ENCODE peak calls at places on chromosome 20, in six cellular contexts. U, Q, E, I, T and P are unnamed samples.

GRCh38 chr20:49880724-49881445 is 34.4 kb downstream of the SPATA2 start:
- DNase-seq in U (no peak), Q (no peak), E (no peak), I (no peak), T (no peak), P (no peak)

GRCh38 chr20:14712302-14712739 is 374.9 kb upstream of the FLRT3 start:
- DNase-seq in U (no peak), Q (peak; percentile 41), E (peak; percentile 85), I (no peak), T (peak; percentile 60), P (peak; percentile 41)

GRCh38 chr20:56433880-56434255 is 21.8 kb downstream of the CASS4 start:
- DNase-seq in U (no peak), Q (no peak), E (peak; percentile 92), I (no peak), T (no peak), P (peak; percentile 94)

GRCh38 chr20:38290829-38291581 is 13.0 kb upstream of the BPI start:
- DNase-seq in U (no peak), Q (peak; percentile 77), E (peak; percentile 83), I (peak; percentile 33), T (peak; percentile 59), P (peak; percentile 73)

GRCh38 chr20:11711214-11711613 is 206.5 kb upstream of the BTBD3 start:
- DNase-seq in U (no peak), Q (no peak), E (no peak), I (no peak), T (no peak), P (no peak)

GRCh38 chr20:35698298-35699126 is 640 bp downstream of the NFS1 start:
- DNase-seq in U (no peak), Q (peak; percentile 47), E (peak; percentile 21), I (peak; percentile 28), T (peak; percentile 10), P (peak; percentile 61)

GRCh38 chr20:17381701-17382100 is 149.5 kb downstream of the BFSP1 start:
- DNase-seq in U (no peak), Q (no peak), E (no peak), I (no peak), T (no peak), P (peak; percentile 30)

GRCh38 chr20:54137115-54137514 is 36.7 kb downstream of the CYP24A1 start:
- DNase-seq in U (no peak), Q (no peak), E (peak; percentile 83), I (no peak), T (no peak), P (peak; percentile 4)

GRCh38 chr20:18971121-18971520 is 157.5 kb downstream of the SCP2D1 start:
- DNase-seq in U (no peak), Q (no peak), E (no peak), I (no peak), T (no peak), P (no peak)

GRCh38 chr20:5529331-5530142 is 212.8 kb upstream of the PROKR2 start:
- DNase-seq in U (peak; percentile 47), Q (peak; percentile 85), E (peak; percentile 59), I (peak; percentile 71), T (peak; percentile 90), P (peak; percentile 92)

GRCh38 chr20:34010405-34010895 is 16.7 kb downstream of the RALY start:
- DNase-seq in U (no peak), Q (peak; percentile 57), E (no peak), I (no peak), T (no peak), P (no peak)

DNA sequence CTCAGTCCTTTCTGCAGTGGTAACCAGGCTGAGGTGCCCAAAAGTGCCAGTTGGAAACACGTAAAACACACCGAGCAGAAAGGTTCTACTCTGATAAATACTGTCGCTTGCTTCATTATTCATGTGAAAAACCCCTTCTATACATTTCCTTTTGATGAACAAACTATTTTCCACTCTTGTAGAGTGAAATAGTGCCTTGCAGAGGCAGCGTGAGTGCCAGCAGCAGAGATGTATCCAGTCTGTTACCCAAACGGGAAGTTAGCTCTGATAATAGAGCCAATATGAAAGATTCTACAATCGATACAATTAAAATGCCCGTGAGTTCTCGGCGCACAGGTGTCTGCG is 1.5 kb downstream of the ZBTB46 start:
- DNase-seq in U (no peak), Q (no peak), E (no peak), I (peak; percentile 26), T (no peak), P (no peak)
- TF ChIP-seq EZH2 in U (no peak), Q (no peak), E (peak; percentile 47), I (no peak), T (no peak), P (no peak)

DNA sequence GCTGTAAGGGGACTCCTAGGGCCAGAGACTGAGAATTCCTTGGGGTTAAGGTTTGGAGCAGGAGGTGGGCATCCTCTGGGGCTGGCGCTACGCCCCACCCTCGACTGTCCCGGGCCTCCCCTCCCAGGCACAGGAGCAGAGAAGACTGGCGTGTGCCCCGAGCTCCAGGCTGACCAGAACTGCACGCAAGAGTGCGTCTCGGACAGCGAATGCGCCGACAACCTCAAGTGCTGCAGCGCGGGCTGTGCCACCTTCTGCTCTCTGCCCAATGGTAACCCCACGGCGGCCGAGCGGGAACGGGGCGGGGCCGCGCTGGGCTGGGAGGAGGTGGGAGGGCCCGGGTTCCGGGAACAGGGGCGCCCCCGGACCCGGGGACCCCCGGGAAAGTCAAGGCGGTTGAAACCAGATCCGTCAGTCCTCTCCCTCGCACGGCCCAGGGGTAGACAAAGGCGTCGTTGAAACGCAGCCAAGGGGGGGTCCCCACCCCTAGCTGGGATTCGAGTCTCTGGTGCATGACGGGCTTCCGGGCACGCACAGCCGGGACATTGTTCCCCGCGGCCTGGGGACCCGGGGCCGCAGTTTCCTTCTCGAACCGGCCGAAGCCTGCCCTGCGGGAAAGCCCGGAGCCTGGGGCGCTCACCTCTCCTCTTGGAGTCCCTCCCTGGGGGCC is 844 bp downstream of the WFDC2 start:
- DNase-seq in U (no peak), Q (peak; percentile 65), E (peak; percentile 5), I (no peak), T (peak; percentile 65), P (peak; percentile 54)
- H3K4me3 ChIP-seq in U (no peak overlapping the region), Q (peak overlapping the region; percentile 54), E (peak overlapping the region; percentile 10), I (no peak overlapping the region), T (peak overlapping the region; percentile 47), P (peak overlapping the region; percentile 58)

GRCh38 chr20:61691978-61692377 is 373.7 kb downstream of the TAF4 start:
- DNase-seq in U (no peak), Q (no peak), E (no peak), I (no peak), T (no peak), P (no peak)
- TF ChIP-seq EZH2 in U (no peak), Q (no peak), E (no peak), I (no peak), T (no peak), P (no peak)

DNA sequence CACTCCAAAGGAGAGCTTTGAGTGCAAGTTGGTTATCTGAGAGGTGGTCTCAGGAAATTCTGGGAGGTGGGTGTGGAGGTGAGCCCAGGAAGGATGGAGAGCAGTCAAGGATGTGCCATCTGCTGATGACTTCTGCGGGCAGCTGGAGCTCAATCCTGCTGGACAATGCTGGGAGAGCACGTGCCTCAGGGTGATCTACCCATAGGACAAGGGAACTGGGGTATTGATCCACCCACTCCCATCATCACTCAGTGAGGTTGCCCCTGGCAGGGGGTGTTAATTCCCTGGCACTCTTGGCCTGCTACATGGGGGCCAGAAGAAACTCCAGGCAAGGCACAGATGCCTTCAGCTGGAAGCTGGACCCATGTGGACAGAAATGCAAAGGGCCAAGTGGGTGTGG is 7.1 kb upstream of the ZBP1 start:
- DNase-seq in U (no peak), Q (no peak), E (no peak), I (no peak), T (no peak), P (no peak)
- H3K4me3 ChIP-seq in U (no peak overlapping the region), Q (no peak overlapping the region), E (no peak overlapping the region), I (no peak overlapping the region), T (no peak overlapping the region), P (no peak overlapping the region)

DNA sequence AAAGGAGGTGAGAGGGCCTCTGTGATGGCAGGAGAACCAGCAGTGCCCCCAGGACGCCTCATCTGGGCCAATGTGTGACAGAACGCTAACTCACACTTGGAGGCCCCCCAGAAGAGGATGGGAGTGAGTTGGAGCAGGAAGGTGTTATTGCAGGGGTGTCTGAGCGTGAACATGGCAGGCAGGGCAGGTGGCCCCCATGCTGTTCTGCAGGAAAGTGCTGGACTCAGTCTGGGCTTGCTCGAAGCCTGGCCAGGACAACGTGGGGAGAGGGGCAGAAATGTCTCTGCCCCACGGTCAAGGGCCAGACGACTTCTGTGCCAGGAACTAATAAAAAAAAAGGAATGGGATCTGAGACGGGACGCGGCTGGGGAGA is 931 bp upstream of the EBF4 start:
- DNase-seq in U (no peak), Q (no peak), E (no peak), I (no peak), T (no peak), P (no peak)
- TF ChIP-seq EZH2 in U (no peak), Q (no peak), E (no peak), I (no peak), T (no peak), P (no peak)